ENCODE peak calls at places on chromosome X, in six cellular contexts. G is colonic mucosa, X is GM13977, C is AG10803, I is IMR-90, T is BJ. J is an unnamed sample.
A peak's percentile ranks its signal among the peaks of the same experiment; 100 is the strongest.

GRCh38 chrX:153410328-153410727 is 944 bp upstream of the ZFP92 start:
- DNase-seq in I (no peak), G (no peak), C (no peak), X (no peak), T (no peak), J (no peak)

GRCh38 chrX:14409341-14409740 is 120.0 kb upstream of the GLRA2 start:
- DNase-seq in G (peak; percentile 48), X (no peak), T (no peak), I (no peak), C (peak; percentile 3), J (no peak)

GRCh38 chrX:3346436-3347329 is at the start of gene MXRA5:
- DNase-seq in T (no peak), X (no peak), G (no peak), I (peak; percentile 11), C (peak; percentile 69), J (no peak)

GRCh38 chrX:42934020-42934701 is 156.2 kb upstream of the PPP1R2C start:
- DNase-seq in T (no peak), G (peak; percentile 27), C (no peak), I (no peak), X (peak; percentile 6), J (peak; percentile 7)

GRCh38 chrX:77342028-77342427 is 105.2 kb upstream of the FGF16 start:
- DNase-seq in G (no peak), C (no peak), X (no peak), I (no peak), T (no peak), J (no peak)

GRCh38 chrX:106168107-106168506 is at the start of gene PWWP3B:
- DNase-seq in G (peak; percentile 45), I (no peak), C (no peak), X (no peak), T (no peak), J (no peak)

GRCh38 chrX:18992829-18993228 is 8.9 kb upstream of the PHKA2 start:
- DNase-seq in C (no peak), I (no peak), G (peak; percentile 28), T (no peak), X (no peak), J (no peak)

GRCh38 chrX:125651426-125651825 is 331.8 kb downstream of the TEX13C start:
- DNase-seq in I (no peak), X (no peak), T (no peak), G (no peak), C (no peak), J (no peak)

GRCh38 chrX:79170632-79171031 is 26.1 kb downstream of the GPR174 start:
- DNase-seq in C (no peak), X (no peak), I (no peak), G (no peak), T (no peak), J (no peak)

GRCh38 chrX:152601848-152602616 is 35.7 kb upstream of the GABRQ start:
- DNase-seq in X (no peak), I (no peak), C (no peak), G (peak; percentile 18), T (no peak), J (no peak)

GRCh38 chrX:51743179-51743957 is at the start of gene GSPT2:
- DNase-seq in X (peak; percentile 55), T (peak; percentile 22), I (peak; percentile 76), C (peak; percentile 70), G (peak; percentile 69), J (peak; percentile 68)

GRCh38 chrX:120625366-120625765 is 4.5 kb downstream of the C1GALT1C1 start:
- DNase-seq in X (no peak), I (no peak), T (peak; percentile 37), G (no peak), C (peak; percentile 74), J (no peak)

GRCh38 chrX:21856504-21856903 is 717 bp downstream of the YY2 start:
- DNase-seq in G (no peak), I (no peak), X (no peak), C (no peak), T (no peak), J (no peak)

GRCh38 chrX:93874554-93874953 is 200.5 kb downstream of the FAM133A start:
- DNase-seq in X (no peak), G (peak; percentile 22), I (no peak), C (no peak), T (no peak), J (no peak)

GRCh38 chrX:39773150-39773549 is 324.6 kb downstream of the BCOR start:
- DNase-seq in X (no peak), C (no peak), I (no peak), T (no peak), G (no peak), J (no peak)

GRCh38 chrX:65463550-65463949 is 71.0 kb downstream of the LAS1L start:
- DNase-seq in C (peak; percentile 25), T (peak; percentile 5), G (no peak), I (peak; percentile 14), X (no peak), J (no peak)

GRCh38 chrX:133440081-133440796 is 24.9 kb upstream of the GPC4 start:
- DNase-seq in I (no peak), X (no peak), G (no peak), C (no peak), T (no peak), J (no peak)

GRCh38 chrX:134002921-134003615 is 17.7 kb upstream of the GPC3 start:
- DNase-seq in C (no peak), X (no peak), I (no peak), G (no peak), T (no peak), J (no peak)

GRCh38 chrX:66408507-66408906 is 230.4 kb downstream of the EDA2R start:
- DNase-seq in T (no peak), I (no peak), X (peak; percentile 13), G (no peak), C (no peak), J (peak; percentile 8)

GRCh38 chrX:33252306-33252825 is 41.0 kb upstream of the DMD start:
- DNase-seq in X (no peak), C (no peak), T (no peak), I (peak; percentile 0), G (no peak), J (no peak)

GRCh38 chrX:101257448-101258259 is 33.5 kb downstream of the TAF7L start:
- DNase-seq in T (no peak), X (no peak), I (peak; percentile 76), G (no peak), C (peak; percentile 7), J (no peak)

GRCh38 chrX:101263766-101264165 is 27.4 kb downstream of the TAF7L start:
- DNase-seq in T (no peak), G (no peak), I (no peak), X (no peak), C (peak; percentile 35), J (no peak)

GRCh38 chrX:101262590-101262989 is 28.5 kb downstream of the TAF7L start:
- DNase-seq in I (no peak), T (no peak), C (no peak), G (no peak), X (no peak), J (no peak)

GRCh38 chrX:101258260-101258581 is 32.9 kb downstream of the TAF7L start:
- DNase-seq in C (no peak), G (no peak), T (no peak), I (no peak), X (no peak), J (no peak)

DNA sequence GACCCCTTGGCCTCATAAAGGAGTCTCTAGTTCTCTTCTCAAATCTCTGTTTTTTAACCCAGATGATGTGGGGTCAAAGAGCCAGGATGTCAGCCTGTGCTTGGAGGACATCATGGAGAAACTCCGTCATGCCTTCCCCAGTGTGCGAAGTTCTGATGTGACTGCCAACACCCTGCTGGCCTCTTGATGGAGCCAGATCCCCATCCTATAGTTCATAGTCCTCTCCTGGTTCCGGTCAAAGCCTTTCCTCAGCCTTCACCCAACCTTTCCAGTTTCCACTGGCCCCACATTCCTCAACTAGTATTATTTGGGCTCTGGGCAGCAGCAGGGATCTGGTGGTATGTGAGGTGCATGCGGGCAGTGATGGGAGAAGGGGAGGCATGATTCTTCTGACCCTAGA is 30.7 kb downstream of the TAF7L start:
- DNase-seq in T (no peak), I (no peak), C (peak; percentile 0), X (no peak), G (no peak), J (peak; percentile 18)
- TF ChIP-seq CTCF in T (peak; percentile 23), I (no peak), C (peak; percentile 26), X (peak; percentile 29), G (no peak), J (peak; percentile 7)

DNA sequence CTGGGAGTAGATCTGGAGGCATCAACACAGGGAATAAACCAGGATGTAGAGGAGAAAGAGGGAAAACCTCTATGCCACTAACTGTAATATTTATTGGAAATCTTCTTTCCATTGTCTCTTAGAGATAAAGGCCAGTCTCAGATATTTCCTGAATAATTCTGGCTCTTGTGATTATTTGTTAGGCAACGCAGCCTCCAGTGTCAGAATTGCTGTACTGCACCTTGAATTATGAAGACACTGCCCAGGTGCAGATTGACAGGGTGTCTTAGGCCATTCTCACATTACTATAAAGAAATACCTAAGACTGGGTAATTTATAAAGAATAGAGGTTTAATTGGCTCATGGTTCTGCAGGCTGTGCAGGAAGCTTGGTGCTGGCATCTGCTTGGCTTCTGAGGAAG is 100.7 kb upstream of the ZDHHC15 start:
- DNase-seq in I (no peak), T (no peak), X (no peak), G (no peak), C (no peak), J (no peak)
- TF ChIP-seq CTCF in I (no peak), T (no peak), X (peak; percentile 10), G (no peak), C (no peak), J (no peak)

DNA sequence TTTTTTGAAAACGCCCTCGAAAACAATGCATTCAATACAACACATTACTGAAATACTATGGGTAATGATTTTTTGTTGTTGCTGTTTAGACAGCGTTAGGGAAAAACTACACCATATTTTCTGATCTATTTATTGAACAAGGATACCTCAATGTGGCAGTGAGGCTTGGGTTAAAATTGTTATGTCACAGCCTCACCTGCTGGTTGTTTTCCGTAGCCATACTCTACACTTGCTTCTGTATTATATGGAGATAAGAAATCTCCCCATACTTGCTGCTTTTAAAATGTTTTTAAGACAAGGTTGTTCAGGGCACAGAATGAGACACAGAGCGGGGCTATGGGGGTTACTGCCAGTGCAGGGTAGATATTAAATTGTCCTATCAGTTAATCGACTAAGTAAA is 221.6 kb upstream of the FTHL17 start:
- DNase-seq in G (no peak), X (peak; percentile 8), T (no peak), I (no peak), C (no peak), J (peak; percentile 8)
- TF ChIP-seq CTCF in G (no peak), X (peak; percentile 53), T (no peak), I (no peak), C (peak; percentile 33), J (peak; percentile 40)

GRCh38 chrX:20739038-20739745 is 472.5 kb upstream of the RPS6KA3 start:
- DNase-seq in X (no peak), I (no peak), C (no peak), G (no peak), T (no peak), J (no peak)

GRCh38 chrX:20743054-20743453 is 476.3 kb upstream of the RPS6KA3 start:
- DNase-seq in G (no peak), I (no peak), X (no peak), C (no peak), T (no peak), J (no peak)

GRCh38 chrX:20742106-20742505 is 475.4 kb upstream of the RPS6KA3 start:
- DNase-seq in T (no peak), I (no peak), G (no peak), C (peak; percentile 78), X (no peak), J (no peak)

DNA sequence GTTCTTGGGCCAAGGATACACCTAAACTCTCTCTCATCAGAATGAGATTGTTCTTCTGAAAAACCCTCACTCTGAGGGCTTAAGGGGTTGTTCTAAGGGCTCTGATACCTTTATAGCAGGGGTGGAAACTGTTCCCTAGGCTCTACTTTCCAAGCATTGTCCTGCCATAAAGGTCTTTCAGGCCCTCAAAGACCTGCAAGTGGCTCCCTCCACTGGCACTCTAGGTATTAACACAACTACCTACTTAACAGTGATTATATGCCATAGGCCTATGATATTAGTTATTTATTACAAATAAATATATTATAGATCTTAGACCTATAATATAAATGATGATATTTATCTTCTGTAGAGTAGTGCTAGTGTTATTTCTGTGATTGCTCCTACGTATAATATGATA is 473.7 kb upstream of the RPS6KA3 start:
- DNase-seq in G (no peak), X (no peak), C (no peak), I (no peak), T (no peak), J (no peak)
- TF ChIP-seq CTCF in G (no peak), X (no peak), C (no peak), I (no peak), T (no peak), J (no peak)